ENCODE peak calls at places on chromosomes 3 and 15, in four cellular contexts. D, W, L and Q are unnamed samples.

GRCh38 chr15:93823971-93824866 is 407.1 kb upstream of the MCTP2 start:
- DNase-seq in D (no peak), W (no peak), L (no peak), Q (peak)

GRCh38 chr3:132083583-132084372 is 49.0 kb upstream of the CPNE4 start:
- DNase-seq in D (no peak), W (no peak), L (peak), Q (peak)

GRCh38 chr15:86854186-86854585 is 774.5 kb downstream of the AGBL1 start:
- DNase-seq in D (peak), W (no peak), L (no peak), Q (no peak)

GRCh38 chr3:172607305-172608121 is 84.3 kb upstream of the TNFSF10 start:
- DNase-seq in D (peak), W (no peak), L (peak), Q (peak)

GRCh38 chr3:128322030-128323022 is 144.4 kb downstream of the DNAJB8 start:
- DNase-seq in D (peak), W (peak), L (peak), Q (peak)

GRCh38 chr3:48130321-48130881 is 57.8 kb downstream of the CDC25A start:
- DNase-seq in D (no peak), W (peak), L (peak), Q (peak)

GRCh38 chr3:169629895-169630294 is 33.6 kb downstream of the MECOM start:
- DNase-seq in D (no peak), W (no peak), L (no peak), Q (no peak)

GRCh38 chr3:54888873-54889272 is 39.0 kb downstream of the LRTM1 start:
- DNase-seq in D (no peak), W (no peak), L (no peak), Q (no peak)

GRCh38 chr3:184261270-184262165 is at the start of gene CAMK2N2:
- DNase-seq in D (peak), W (no peak), L (peak), Q (peak)

GRCh38 chr3:194278186-194278845 is 72.8 kb downstream of the CPN2 start:
- DNase-seq in D (no peak), W (no peak), L (no peak), Q (no peak)

GRCh38 chr3:42501681-42502428 is 588 bp upstream of the VIPR1 start:
- DNase-seq in D (peak), W (peak), L (no peak), Q (peak)

GRCh38 chr15:98506711-98507110 is 141.6 kb upstream of the IGF1R start:
- DNase-seq in D (no peak), W (no peak), L (no peak), Q (no peak)

GRCh38 chr3:101781166-101781565 is 2.2 kb downstream of the NXPE3 start:
- DNase-seq in D (no peak), W (no peak), L (peak), Q (peak)

GRCh38 chr3:130850044-130850797 is 43.7 kb upstream of the ATP2C1 start:
- DNase-seq in D (no peak), W (peak), L (peak), Q (peak)

GRCh38 chr15:66153549-66154415 is 99.8 kb downstream of the MEGF11 start:
- DNase-seq in D (no peak), W (no peak), L (no peak), Q (no peak)

GRCh38 chr15:28920781-28921331 is 35.1 kb downstream of the APBA2 start:
- DNase-seq in D (no peak), W (no peak), L (no peak), Q (no peak)

GRCh38 chr3:192433704-192434103 is 293.6 kb downstream of the FGF12 start:
- DNase-seq in D (no peak), W (no peak), L (no peak), Q (no peak)
- TF ChIP-seq CTCF in D (no peak), W (no peak), L (no peak), Q (no peak)

GRCh38 chr3:124034809-124035152 is 42.9 kb upstream of the ROPN1 start:
- DNase-seq in D (peak), W (no peak), L (no peak), Q (no peak)
- H3K4me3 ChIP-seq in D (peak), W (no peak), L (peak), Q (no peak)

GRCh38 chr3:58421004-58421403 is 12.6 kb downstream of the PDHB start:
- DNase-seq in D (no peak), W (no peak), L (no peak), Q (no peak)

GRCh38 chr3:58425782-58426181 is 7.8 kb downstream of the PDHB start:
- DNase-seq in D (no peak), W (no peak), L (no peak), Q (no peak)

GRCh38 chr3:58419782-58420512 is 13.7 kb downstream of the PDHB start:
- DNase-seq in D (no peak), W (peak), L (peak), Q (peak)

GRCh38 chr3:58424613-58425012 is 9.0 kb downstream of the PDHB start:
- DNase-seq in D (no peak), W (no peak), L (no peak), Q (no peak)

GRCh38 chr3:58422756-58423324 is 10.8 kb downstream of the PDHB start:
- DNase-seq in D (peak), W (no peak), L (peak), Q (peak)
- TF ChIP-seq CTCF in D (peak), W (no peak), L (peak), Q (peak)

GRCh38 chr3:45729614-45730013 is 40.4 kb downstream of the SACM1L start:
- DNase-seq in D (no peak), W (no peak), L (no peak), Q (no peak)
- H3K4me3 ChIP-seq in D (no peak), W (no peak), L (no peak), Q (no peak)

DNA sequence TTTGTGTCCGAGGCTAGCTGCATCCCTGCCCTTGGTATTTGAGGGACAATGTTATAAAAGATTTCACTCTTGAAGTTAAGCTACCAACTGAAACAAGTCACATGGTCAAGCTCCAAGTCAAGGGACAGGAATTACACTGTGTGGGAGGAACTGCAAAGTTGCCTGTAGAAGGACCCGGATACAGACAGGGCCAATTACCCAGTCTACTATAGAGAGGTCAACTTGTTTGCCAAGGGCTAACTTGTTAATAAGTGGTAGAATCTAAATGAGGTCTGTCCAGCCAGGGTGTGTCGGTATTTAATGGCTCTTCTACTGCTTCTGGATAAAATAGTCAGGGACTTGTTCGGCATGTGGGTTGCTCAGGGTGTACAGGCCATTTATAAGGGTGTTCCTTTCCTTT is 55.7 kb downstream of the PTPRG start:
- DNase-seq in D (no peak), W (no peak), L (peak), Q (peak)
- TF ChIP-seq CTCF in D (no peak), W (no peak), L (no peak), Q (no peak)

GRCh38 chr3:141797819-141798405 is 34.7 kb downstream of the GRK7 start:
- DNase-seq in D (peak), W (no peak), L (no peak), Q (no peak)

GRCh38 chr3:141797167-141797773 is 34.1 kb downstream of the GRK7 start:
- DNase-seq in D (peak), W (peak), L (peak), Q (peak)

GRCh38 chr3:141795311-141795710 is 32.1 kb downstream of the GRK7 start:
- DNase-seq in D (peak), W (no peak), L (no peak), Q (no peak)

GRCh38 chr3:141796436-141797166 is 33.4 kb downstream of the GRK7 start:
- DNase-seq in D (no peak), W (no peak), L (peak), Q (peak)

GRCh38 chr3:141795719-141796435 is 32.7 kb downstream of the GRK7 start:
- DNase-seq in D (peak), W (peak), L (peak), Q (peak)
- H3K4me3 ChIP-seq in D (no peak), W (no peak), L (no peak), Q (no peak)

GRCh38 chr3:50617096-50617791 is at the start of gene MAPKAPK3:
- DNase-seq in D (peak), W (peak), L (no peak), Q (no peak)

GRCh38 chr3:50615190-50615589 is 1.8 kb upstream of the MAPKAPK3 start:
- DNase-seq in D (no peak), W (no peak), L (no peak), Q (no peak)

GRCh38 chr3:50617911-50618481 is 1.0 kb downstream of the MAPKAPK3 start:
- DNase-seq in D (no peak), W (peak), L (no peak), Q (no peak)

GRCh38 chr3:50616003-50616769 is 765 bp upstream of the MAPKAPK3 start:
- DNase-seq in D (peak), W (peak), L (peak), Q (peak)

DNA sequence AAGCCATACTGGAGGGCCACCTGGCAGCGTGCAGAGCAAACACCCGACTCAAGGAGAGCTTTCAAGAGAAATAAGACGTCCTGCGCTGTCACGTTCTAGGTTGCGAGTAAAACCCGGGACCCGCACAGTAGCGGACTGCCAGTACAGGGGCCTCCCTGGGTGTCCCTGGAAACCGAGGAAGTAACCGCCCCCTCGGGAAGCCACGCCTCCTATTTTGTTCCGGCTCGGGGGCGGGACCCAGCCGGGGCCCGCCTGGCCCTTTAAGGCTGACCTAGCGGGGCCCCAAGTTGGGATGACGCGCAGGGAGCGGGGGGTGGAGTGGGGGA is 218 bp upstream of the MAPKAPK3 start:
- DNase-seq in D (peak), W (peak), L (peak), Q (peak)
- TF ChIP-seq CTCF in D (no peak), W (no peak), L (no peak), Q (no peak)

GRCh38 chr3:86986666-86987420 is 4.1 kb downstream of the VGLL3 start:
- DNase-seq in D (no peak), W (no peak), L (peak), Q (peak)

GRCh38 chr3:86985427-86985826 is 5.5 kb downstream of the VGLL3 start:
- DNase-seq in D (no peak), W (no peak), L (no peak), Q (no peak)

GRCh38 chr3:86988986-86989385 is 2.0 kb downstream of the VGLL3 start:
- DNase-seq in D (no peak), W (no peak), L (no peak), Q (no peak)

GRCh38 chr3:86988235-86988634 is 2.7 kb downstream of the VGLL3 start:
- DNase-seq in D (no peak), W (no peak), L (peak), Q (peak)

DNA sequence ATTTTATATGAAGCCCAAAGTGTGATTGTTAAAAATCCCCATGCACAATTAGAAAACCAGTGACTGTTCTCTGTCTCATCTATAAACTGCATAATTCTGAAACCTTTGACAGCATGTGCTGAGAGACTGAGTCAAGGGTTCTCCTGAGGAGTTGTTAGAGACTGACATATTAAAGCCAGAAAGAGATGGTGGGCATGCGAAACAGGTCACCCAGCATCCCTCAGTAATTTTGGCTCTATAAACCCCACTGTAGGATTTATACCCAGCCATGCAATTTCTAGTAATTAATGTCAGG is 3.6 kb downstream of the VGLL3 start:
- DNase-seq in D (no peak), W (no peak), L (no peak), Q (no peak)
- H3K4me3 ChIP-seq in D (no peak), W (no peak), L (peak), Q (peak)

GRCh38 chr3:69426905-69427304 is 41.0 kb upstream of the FRMD4B start:
- DNase-seq in D (no peak), W (no peak), L (no peak), Q (no peak)
- TF ChIP-seq CTCF in D (no peak), W (peak), L (peak), Q (peak)